ENCODE peak calls at places on chromosomes 2 and 18, in seven cellular contexts. S is AG04450, Q is pancreas, K is breast epithelium, D is cardiac muscle cell, F is brain microvascular endothelial cell, A is gastrocnemius medialis. E is an unnamed sample.
A peak's percentile ranks its signal among the peaks of the same experiment; 100 is the strongest.

GRCh38 chr2:161041356-161041755 is 118.9 kb upstream of the TANK start:
- DNase-seq in S (no peak), Q (no peak), K (no peak), D (no peak), F (peak; percentile 14), A (no peak), E (peak; percentile 43)

GRCh38 chr2:140880573-140880972 is 1250.2 kb downstream of the LRP1B start:
- DNase-seq in S (peak; percentile 79), Q (no peak), K (no peak), D (no peak), F (no peak), A (no peak), E (peak; percentile 42)

GRCh38 chr2:186569906-186570305 is 19.9 kb upstream of the ITGAV start:
- DNase-seq in S (no peak), Q (no peak), K (no peak), D (no peak), F (no peak), A (no peak), E (peak; percentile 47)

GRCh38 chr18:24710474-24710873 is 250.0 kb downstream of the HRH4 start:
- DNase-seq in S (no peak), Q (no peak), K (no peak), D (no peak), F (no peak), A (no peak), E (no peak)

GRCh38 chr2:160700415-160700814 is 206.8 kb upstream of the RBMS1 start:
- DNase-seq in S (no peak), Q (no peak), K (no peak), D (no peak), F (no peak), A (no peak), E (no peak)

GRCh38 chr18:45521151-45521550 is 94.1 kb upstream of the SLC14A2 start:
- DNase-seq in S (no peak), Q (no peak), K (no peak), D (no peak), F (peak; percentile 84), A (no peak), E (no peak)

GRCh38 chr2:33011406-33011805 is 64.7 kb downstream of the LTBP1 start:
- DNase-seq in S (no peak), Q (no peak), K (no peak), D (no peak), F (no peak), A (no peak), E (no peak)

GRCh38 chr2:62577994-62578836 is 72.2 kb upstream of the TMEM17 start:
- DNase-seq in S (peak; percentile 50), Q (no peak), K (peak; percentile 23), D (no peak), F (peak; percentile 82), A (no peak), E (peak; percentile 80)

GRCh38 chr2:43754180-43754579 is 19.7 kb upstream of the DYNC2LI1 start:
- DNase-seq in S (no peak), Q (no peak), K (no peak), D (no peak), F (no peak), A (no peak), E (no peak)

GRCh38 chr18:29749699-29750098 is 1292.8 kb downstream of the DSC3 start:
- DNase-seq in S (peak; percentile 2), Q (no peak), K (no peak), D (no peak), F (no peak), A (no peak), E (no peak)

GRCh38 chr18:58076052-58076451 is 32.0 kb downstream of the NEDD4L start:
- DNase-seq in S (peak; percentile 7), Q (no peak), K (no peak), D (no peak), F (no peak), A (no peak), E (no peak)

GRCh38 chr2:43212931-43213330 is 13.5 kb downstream of the ZFP36L2 start:
- DNase-seq in S (no peak), Q (no peak), K (no peak), D (no peak), F (no peak), A (peak; percentile 40), E (no peak)

GRCh38 chr2:42859801-42860200 is 67.4 kb upstream of the HAAO start:
- DNase-seq in S (no peak), Q (no peak), K (no peak), D (no peak), F (peak; percentile 11), A (no peak), E (peak; percentile 65)

GRCh38 chr2:17857016-17857415 is 21.5 kb upstream of the KCNS3 start:
- DNase-seq in S (no peak), Q (no peak), K (no peak), D (no peak), F (peak; percentile 53), A (no peak), E (no peak)

GRCh38 chr2:48312126-48312525 is 217.8 kb upstream of the STON1 start:
- DNase-seq in S (no peak), Q (no peak), K (no peak), D (no peak), F (no peak), A (no peak), E (no peak)

GRCh38 chr2:45255568-45255967 is 246.3 kb upstream of the SIX2 start:
- DNase-seq in S (no peak), Q (no peak), K (no peak), D (no peak), F (no peak), A (no peak), E (peak; percentile 44)

GRCh38 chr2:105521176-105521575 is 122.3 kb upstream of the FHL2 start:
- DNase-seq in S (no peak), Q (no peak), K (no peak), D (peak; percentile 26), F (no peak), A (no peak), E (peak; percentile 47)

GRCh38 chr18:13492314-13492713 is 234.0 kb downstream of the FAM210A start:
- DNase-seq in S (no peak), Q (no peak), K (no peak), D (no peak), F (no peak), A (no peak), E (no peak)

GRCh38 chr2:190767821-190768220 is 112.8 kb upstream of the GLS start:
- DNase-seq in S (no peak), Q (no peak), K (no peak), D (no peak), F (no peak), A (no peak), E (no peak)

GRCh38 chr2:190763901-190764514 is 115.1 kb downstream of the NAB1 start:
- DNase-seq in S (no peak), Q (no peak), K (no peak), D (no peak), F (peak; percentile 4), A (no peak), E (no peak)

GRCh38 chr2:190766174-190766572 is 114.4 kb upstream of the GLS start:
- DNase-seq in S (no peak), Q (no peak), K (no peak), D (no peak), F (no peak), A (no peak), E (no peak)

GRCh38 chr2:190765386-190766173 is 115.0 kb upstream of the GLS start:
- DNase-seq in S (peak; percentile 29), Q (no peak), K (no peak), D (no peak), F (peak; percentile 74), A (no peak), E (no peak)

DNA sequence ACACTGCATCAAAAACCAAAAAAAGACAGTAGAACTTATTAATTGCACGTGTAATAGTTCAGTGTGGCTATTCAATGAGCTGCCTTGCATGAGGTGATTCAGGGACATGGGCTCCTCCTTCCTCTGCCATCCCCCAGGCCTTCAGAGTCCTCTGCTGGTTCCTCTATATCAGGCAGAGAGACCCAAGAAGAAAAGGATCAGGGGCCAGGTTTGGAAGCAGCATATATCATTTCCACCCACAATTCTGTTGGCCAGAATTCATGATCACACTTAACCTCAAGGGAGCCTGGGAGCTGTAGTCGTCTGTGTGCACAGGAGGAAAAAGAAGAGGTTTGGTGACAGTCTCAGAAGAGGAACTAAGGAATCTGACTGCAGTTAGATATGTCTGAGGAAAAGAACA is 114.0 kb upstream of the GLS start:
- DNase-seq in S (no peak), Q (no peak), K (no peak), D (no peak), F (no peak), A (no peak), E (no peak)
- H3K27ac ChIP-seq in S (no peak overlapping the region), Q (no peak overlapping the region), K (no peak overlapping the region), D (no peak overlapping the region), F (no peak overlapping the region), A (no peak overlapping the region), E (no peak overlapping the region)

GRCh38 chr18:6414118-6414722 is 491 bp downstream of the L3MBTL4 start:
- DNase-seq in S (no peak), Q (peak; percentile 88), K (peak; percentile 58), D (peak; percentile 55), F (no peak), A (peak; percentile 7), E (no peak)
- TF ChIP-seq CTCF in S (no peak), Q (no peak), K (peak; percentile 7), D (no peak), F (no peak), A (no peak), E (no peak)

GRCh38 chr2:2638516-2638915 is 307.4 kb upstream of the MYT1L start:
- DNase-seq in S (no peak), Q (no peak), K (no peak), D (no peak), F (no peak), A (no peak), E (no peak)

GRCh38 chr2:2633017-2633416 is 301.9 kb upstream of the MYT1L start:
- DNase-seq in S (no peak), Q (no peak), K (no peak), D (no peak), F (no peak), A (no peak), E (no peak)

GRCh38 chr2:2636813-2637212 is 305.7 kb upstream of the MYT1L start:
- DNase-seq in S (no peak), Q (no peak), K (no peak), D (no peak), F (no peak), A (no peak), E (no peak)

GRCh38 chr2:2639251-2640139 is 308.4 kb upstream of the MYT1L start:
- DNase-seq in S (no peak), Q (no peak), K (no peak), D (no peak), F (no peak), A (no peak), E (no peak)

GRCh38 chr2:2635025-2635528 is 304.0 kb upstream of the MYT1L start:
- DNase-seq in S (no peak), Q (no peak), K (no peak), D (no peak), F (no peak), A (no peak), E (no peak)
- H3K4me3 ChIP-seq in S (no peak overlapping the region), Q (no peak overlapping the region), K (no peak overlapping the region), D (no peak overlapping the region), F (no peak overlapping the region), A (no peak overlapping the region), E (no peak overlapping the region)

DNA sequence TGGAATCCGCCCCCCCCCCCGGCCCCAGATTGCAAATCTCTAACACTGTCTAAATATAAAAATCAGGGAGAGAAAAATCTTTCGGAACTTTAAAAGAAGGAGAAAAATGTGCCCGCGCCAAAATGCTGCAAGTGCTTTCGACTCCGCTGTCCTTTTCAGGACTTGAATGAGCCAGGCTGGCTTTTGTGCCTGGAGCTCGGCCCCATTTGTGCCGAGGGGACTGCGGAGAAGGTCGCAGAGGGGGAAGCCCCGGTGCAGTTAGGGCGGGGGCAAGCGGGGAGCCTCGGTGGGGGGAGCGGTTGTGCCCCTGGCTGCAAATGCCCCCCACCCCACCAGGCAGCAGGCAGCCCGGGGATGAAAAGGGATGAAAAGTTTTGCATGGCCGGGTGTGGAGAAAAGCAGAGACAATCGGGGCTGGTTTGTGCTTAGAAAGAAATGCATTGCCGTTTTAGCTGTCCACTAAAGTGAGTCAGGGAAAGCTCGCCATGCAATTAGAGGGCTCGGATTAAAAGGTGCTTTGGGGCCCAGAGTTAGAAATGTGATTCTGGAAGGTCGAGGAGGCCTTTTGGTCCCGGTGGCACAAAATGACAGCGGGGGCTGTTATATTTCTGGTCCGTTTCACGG is 1.6 kb downstream of the INHBB start:
- DNase-seq in S (no peak), Q (no peak), K (no peak), D (peak; percentile 74), F (no peak), A (no peak), E (no peak)
- H3K27ac ChIP-seq in S (no peak overlapping the region), Q (no peak overlapping the region), K (peak overlapping the region; percentile 74), D (no peak overlapping the region), F (no peak overlapping the region), A (peak overlapping the region; percentile 23), E (no peak overlapping the region)

E was measured in endothelial cell of umbilical vein.